ENCODE peak calls at places on chromosomes 4 and X, in ten cellular contexts. W is IMR-90, Z is cardiac muscle cell, P is fibroblast of lung, R is osteoblast, E is uterus, C is GM23338, H is foreskin fibroblast, A is progenitor cell of endocrine pancreas, G is fibroblast of the aortic adventitia. N is an unnamed sample.

GRCh38 chr4:141686929-141687328 is 50.5 kb downstream of the IL15 start:
- DNase-seq in H (peak; percentile 53), Z (peak; percentile 44), E (peak; percentile 34), W (no peak), A (no peak), P (peak; percentile 23), C (no peak), R (peak; percentile 23), G (peak; percentile 56), N (no peak)

GRCh38 chr4:116015062-116015461 is 901.6 kb upstream of the NDST4 start:
- DNase-seq in P (no peak), W (no peak), G (no peak), R (no peak), E (no peak), H (no peak), C (peak; percentile 17), Z (no peak), A (no peak), N (no peak)

GRCh38 chrX:69024931-69025330 is 140.3 kb downstream of the PJA1 start:
- DNase-seq in Z (peak; percentile 85), A (no peak), E (peak; percentile 84), P (peak; percentile 76), C (peak; percentile 5), H (peak; percentile 24), W (peak; percentile 59), R (peak; percentile 86), G (peak; percentile 78), N (no peak)

GRCh38 chrX:67714004-67714403 is 170.2 kb downstream of the AR start:
- DNase-seq in Z (no peak), H (no peak), G (no peak), W (no peak), E (no peak), C (no peak), R (no peak), A (no peak), P (no peak), N (no peak)

GRCh38 chrX:16828126-16828908 is 41.8 kb downstream of the RBBP7 start:
- DNase-seq in R (no peak), C (no peak), Z (peak; percentile 92), W (peak; percentile 91), H (peak; percentile 49), A (no peak), G (peak; percentile 96), E (peak; percentile 85), P (peak; percentile 95), N (no peak)

GRCh38 chrX:148649145-148649645 is 148.8 kb downstream of the AFF2 start:
- DNase-seq in C (no peak), E (no peak), G (peak; percentile 17), W (no peak), H (no peak), R (no peak), Z (peak; percentile 50), P (no peak), A (no peak), N (no peak)

GRCh38 chr4:82201805-82202636 is 171.8 kb downstream of the HNRNPD start:
- DNase-seq in W (peak; percentile 27), A (peak; percentile 21), C (peak; percentile 91), H (peak; percentile 32), Z (peak; percentile 78), G (peak; percentile 53), P (peak; percentile 45), E (no peak), R (no peak), N (peak; percentile 71)

GRCh38 chrX:97168646-97169045 is 284.9 kb downstream of the RPA4 start:
- DNase-seq in E (no peak), G (no peak), R (no peak), P (no peak), C (no peak), Z (no peak), H (no peak), W (no peak), A (no peak), N (no peak)

GRCh38 chr4:144788469-144788868 is 142.5 kb downstream of the HHIP start:
- DNase-seq in C (no peak), R (no peak), A (no peak), E (no peak), W (no peak), Z (no peak), H (no peak), G (no peak), P (no peak), N (no peak)

GRCh38 chr4:144782345-144782744 is 136.4 kb downstream of the HHIP start:
- DNase-seq in W (no peak), P (no peak), Z (peak; percentile 6), R (peak; percentile 30), H (peak; percentile 22), C (no peak), E (no peak), A (no peak), G (peak; percentile 5), N (no peak)

GRCh38 chr4:144787365-144788263 is 141.7 kb downstream of the HHIP start:
- DNase-seq in G (peak; percentile 72), E (no peak), C (peak; percentile 76), Z (peak; percentile 63), R (peak; percentile 46), W (peak; percentile 49), A (no peak), H (peak; percentile 54), P (peak; percentile 67), N (no peak)
- TF ChIP-seq CTCF in G (peak; percentile 62), E (peak; percentile 22), C (peak; percentile 85), Z (peak; percentile 62), R (peak; percentile 58), W (peak; percentile 48), A (peak; percentile 75), H (peak; percentile 52), P (peak; percentile 55), N (peak; percentile 65)

GRCh38 chrX:20593836-20594235 is 327.1 kb upstream of the RPS6KA3 start:
- DNase-seq in R (no peak), H (no peak), P (no peak), E (no peak), G (no peak), A (no peak), C (peak; percentile 10), W (no peak), Z (no peak), N (no peak)

GRCh38 chrX:20593402-20593801 is 326.7 kb upstream of the RPS6KA3 start:
- DNase-seq in E (no peak), W (no peak), P (no peak), G (no peak), R (no peak), H (no peak), C (no peak), A (no peak), Z (no peak), N (no peak)

GRCh38 chrX:20595928-20596550 is 329.3 kb upstream of the RPS6KA3 start:
- DNase-seq in E (no peak), C (peak; percentile 0), W (no peak), H (peak; percentile 6), P (peak; percentile 54), Z (peak; percentile 25), A (no peak), R (no peak), G (peak; percentile 37), N (no peak)

GRCh38 chrX:20596856-20597255 is 330.1 kb upstream of the RPS6KA3 start:
- DNase-seq in R (no peak), E (no peak), A (no peak), P (no peak), H (no peak), W (no peak), C (no peak), G (no peak), Z (no peak), N (no peak)

DNA sequence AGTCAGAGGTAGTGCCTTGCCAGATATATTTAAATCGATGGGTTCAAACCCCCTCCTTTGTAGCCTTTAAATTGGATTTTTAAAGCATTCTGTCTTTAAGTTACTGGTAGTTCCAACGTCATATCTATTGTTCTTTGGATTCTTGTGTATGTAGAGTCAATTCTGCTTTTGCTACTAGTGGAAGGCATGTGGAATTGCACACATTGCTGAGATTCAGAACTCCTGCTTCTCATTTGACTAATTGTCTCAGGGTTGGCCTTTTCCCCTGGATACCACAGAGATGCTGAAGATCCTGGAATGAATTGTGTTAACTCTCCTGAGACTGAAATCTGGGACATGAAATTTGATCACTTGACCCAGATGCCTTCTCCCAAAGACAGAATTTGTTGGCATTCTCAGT is 328.3 kb upstream of the RPS6KA3 start:
- DNase-seq in C (peak; percentile 59), H (peak; percentile 1), A (no peak), R (no peak), P (peak; percentile 0), Z (peak; percentile 19), E (no peak), G (peak; percentile 21), W (no peak), N (no peak)
- TF ChIP-seq CTCF in C (peak; percentile 45), H (no peak), A (peak; percentile 56), R (peak; percentile 35), P (peak; percentile 37), Z (peak; percentile 35), E (no peak), G (peak; percentile 38), W (peak; percentile 14), N (peak; percentile 42)

DNA sequence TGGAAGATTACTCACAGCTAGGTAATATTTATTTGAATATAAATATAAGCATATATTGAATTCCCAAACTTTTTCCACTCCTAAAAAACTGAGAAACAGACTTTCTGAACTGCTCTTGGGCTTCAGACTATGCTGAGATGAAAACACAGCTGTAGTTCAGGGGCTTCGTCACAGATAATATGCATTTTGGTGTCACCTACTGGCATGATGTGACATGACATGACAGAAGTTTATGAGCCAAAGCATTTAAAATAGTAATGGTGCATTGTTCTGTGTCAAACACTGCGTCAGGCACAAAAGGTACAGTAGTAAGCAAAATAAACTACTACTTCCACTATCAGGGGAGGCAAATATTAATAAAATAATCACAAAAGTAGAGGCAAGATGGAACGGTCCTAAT is 171.3 kb downstream of the BTC start:
- DNase-seq in P (peak; percentile 85), W (peak; percentile 24), A (no peak), R (no peak), C (peak; percentile 69), G (peak; percentile 32), Z (peak; percentile 79), H (peak; percentile 61), E (no peak), N (no peak)
- TF ChIP-seq CTCF in P (peak; percentile 47), W (peak; percentile 34), A (peak; percentile 57), R (peak; percentile 38), C (peak; percentile 61), G (peak; percentile 36), Z (peak; percentile 49), H (no peak), E (no peak), N (peak; percentile 65)

GRCh38 chrX:54449929-54450328 is 9.7 kb downstream of the TSR2 start:
- DNase-seq in E (no peak), G (no peak), W (no peak), R (no peak), C (no peak), P (no peak), H (no peak), Z (no peak), A (no peak), N (no peak)

GRCh38 chrX:54447461-54447860 is 7.3 kb downstream of the TSR2 start:
- DNase-seq in A (no peak), G (peak; percentile 4), P (peak; percentile 2), H (peak; percentile 21), R (peak; percentile 69), E (no peak), Z (peak; percentile 23), C (peak; percentile 45), W (no peak), N (no peak)

DNA sequence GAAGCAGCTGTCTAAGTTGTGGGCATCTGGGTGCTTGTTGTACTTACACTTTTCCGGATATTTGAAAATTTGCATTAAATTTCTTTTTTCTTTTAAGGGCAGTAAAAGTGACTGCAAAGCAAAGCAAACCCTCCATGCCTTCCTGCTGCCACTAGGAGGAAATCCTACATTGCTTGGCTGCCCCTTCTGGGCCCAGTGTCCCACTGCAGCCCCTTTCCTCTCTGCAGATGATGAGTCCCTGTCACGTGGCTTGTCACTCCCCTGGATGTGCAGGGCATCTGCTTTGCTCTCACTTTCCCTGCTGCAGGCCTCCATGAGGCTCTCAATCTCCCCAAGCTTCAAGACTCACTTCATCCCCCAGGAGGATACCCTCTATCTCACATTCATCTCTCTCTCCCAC is 12.7 kb downstream of the TSR2 start:
- DNase-seq in G (no peak), A (no peak), C (peak; percentile 58), E (no peak), Z (peak; percentile 12), H (peak; percentile 34), P (peak; percentile 6), W (peak; percentile 8), R (no peak), N (peak; percentile 40)
- TF ChIP-seq CTCF in G (peak; percentile 19), A (peak; percentile 37), C (peak; percentile 43), E (no peak), Z (peak; percentile 21), H (peak; percentile 14), P (no peak), W (peak; percentile 35), R (peak; percentile 25), N (peak; percentile 36)